ENCODE peak calls at places on chromosomes 5 and 9, in five cellular contexts. One of them, this sample, is unnamed.
A peak's percentile ranks its signal among the peaks of the same experiment; 100 is the strongest.

GRCh38 chr9:131837316-131837715 is 97.4 kb upstream of the RAPGEF1 start:
- DNase-seq in OCI-LY7: no peak
- DNase-seq in astrocyte: no peak
- DNase-seq in upper lobe of right lung: no peak
- DNase-seq in vagina: no peak
- DNase-seq in this sample: no peak

GRCh38 chr9:123327697-123328100 is 28.3 kb upstream of the CRB2 start:
- DNase-seq in OCI-LY7: no peak
- DNase-seq in astrocyte: no peak
- DNase-seq in upper lobe of right lung: peak; percentile 82
- DNase-seq in vagina: no peak
- DNase-seq in this sample: no peak

GRCh38 chr9:13491493-13492424 is 212.3 kb upstream of the MPDZ start:
- DNase-seq in OCI-LY7: no peak
- DNase-seq in astrocyte: no peak
- DNase-seq in upper lobe of right lung: no peak
- DNase-seq in vagina: no peak
- DNase-seq in this sample: no peak

GRCh38 chr5:151591144-151591819 is at the start of gene FAT2:
- DNase-seq in OCI-LY7: no peak
- DNase-seq in astrocyte: no peak
- DNase-seq in upper lobe of right lung: no peak
- DNase-seq in vagina: no peak
- DNase-seq in this sample: no peak

GRCh38 chr9:115213777-115214428 is 95.9 kb upstream of the TNC start:
- DNase-seq in OCI-LY7: no peak
- DNase-seq in astrocyte: peak; percentile 97
- DNase-seq in upper lobe of right lung: no peak
- DNase-seq in vagina: no peak
- DNase-seq in this sample: peak; percentile 48

GRCh38 chr9:24614070-24614469 is 68.4 kb upstream of the IZUMO3 start:
- DNase-seq in OCI-LY7: no peak
- DNase-seq in astrocyte: no peak
- DNase-seq in upper lobe of right lung: no peak
- DNase-seq in vagina: no peak
- DNase-seq in this sample: no peak

GRCh38 chr9:127967151-127967809 is 13.5 kb downstream of the EEIG1 start:
- DNase-seq in OCI-LY7: no peak
- DNase-seq in astrocyte: no peak
- DNase-seq in upper lobe of right lung: no peak
- DNase-seq in vagina: no peak
- DNase-seq in this sample: no peak

GRCh38 chr5:98111686-98112085 is 661.8 kb upstream of the RGMB start:
- DNase-seq in OCI-LY7: no peak
- DNase-seq in astrocyte: no peak
- DNase-seq in upper lobe of right lung: no peak
- DNase-seq in vagina: no peak
- DNase-seq in this sample: no peak

GRCh38 chr9:92934321-92934720 is 13.0 kb upstream of the FGD3 start:
- DNase-seq in OCI-LY7: peak; percentile 33
- DNase-seq in astrocyte: no peak
- DNase-seq in upper lobe of right lung: no peak
- DNase-seq in vagina: no peak
- DNase-seq in this sample: no peak

GRCh38 chr9:117545846-117546245 is 131.0 kb upstream of the ASTN2 start:
- DNase-seq in OCI-LY7: no peak
- DNase-seq in astrocyte: no peak
- DNase-seq in upper lobe of right lung: no peak
- DNase-seq in vagina: no peak
- DNase-seq in this sample: no peak

GRCh38 chr9:99114049-99114440 is 9.1 kb downstream of the TGFBR1 start:
- DNase-seq in OCI-LY7: no peak
- DNase-seq in astrocyte: peak; percentile 46
- DNase-seq in upper lobe of right lung: no peak
- DNase-seq in vagina: no peak
- DNase-seq in this sample: no peak

GRCh38 chr9:99115947-99116543 is 11.1 kb downstream of the TGFBR1 start:
- DNase-seq in OCI-LY7: no peak
- DNase-seq in astrocyte: no peak
- DNase-seq in upper lobe of right lung: no peak
- DNase-seq in vagina: no peak
- DNase-seq in this sample: no peak

GRCh38 chr9:99113418-99114048 is 8.6 kb downstream of the TGFBR1 start:
- DNase-seq in OCI-LY7: no peak
- DNase-seq in astrocyte: no peak
- DNase-seq in upper lobe of right lung: no peak
- DNase-seq in vagina: no peak
- DNase-seq in this sample: no peak

GRCh38 chr9:99112750-99113417 is 8.0 kb downstream of the TGFBR1 start:
- DNase-seq in OCI-LY7: peak; percentile 72
- DNase-seq in astrocyte: no peak
- DNase-seq in upper lobe of right lung: no peak
- DNase-seq in vagina: no peak
- DNase-seq in this sample: no peak

DNA sequence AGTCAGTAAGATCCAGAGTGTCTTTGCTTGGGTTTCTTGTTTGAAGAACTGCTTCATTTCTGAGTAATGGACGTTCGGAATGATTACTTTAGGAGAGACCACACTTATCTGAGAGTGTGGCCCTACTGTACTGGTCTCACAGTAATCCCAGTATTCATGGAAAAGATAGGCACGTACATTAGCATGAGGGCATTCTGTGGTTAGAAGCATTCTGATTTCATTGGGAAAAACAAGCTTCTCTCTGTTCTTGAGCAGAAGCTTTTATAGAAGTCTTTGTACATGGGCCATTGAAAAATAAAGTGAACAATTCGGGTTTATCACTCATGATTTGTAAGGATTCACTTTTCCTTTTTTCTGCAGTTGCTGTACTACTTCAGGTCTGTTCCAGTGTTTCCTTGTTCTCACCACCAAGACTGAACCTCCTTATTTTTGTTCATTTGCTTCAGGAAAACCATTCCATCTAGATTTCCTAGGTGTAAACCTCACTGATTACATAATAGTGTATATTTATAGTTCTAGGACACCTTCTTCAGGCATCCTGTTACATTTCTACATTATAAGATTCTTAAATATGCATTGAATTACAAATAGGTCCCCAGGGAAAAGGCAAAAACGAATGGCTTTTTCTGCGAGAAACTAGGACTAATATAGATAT is 10.1 kb downstream of the TGFBR1 start:
- DNase-seq in OCI-LY7: no peak
- DNase-seq in astrocyte: peak; percentile 36
- DNase-seq in upper lobe of right lung: no peak
- DNase-seq in vagina: no peak
- DNase-seq in this sample: no peak
- H3K4me1 ChIP-seq in OCI-LY7: peaks cover 94% of the 10 kb centered on the region
- H3K4me1 ChIP-seq in astrocyte: no peaks in the 10 kb centered on the region
- H3K4me1 ChIP-seq in upper lobe of right lung: peaks cover 62% of the 10 kb centered on the region
- H3K4me1 ChIP-seq in vagina: peaks cover 78% of the 10 kb centered on the region
- H3K4me1 ChIP-seq in this sample: peaks cover 51% of the 10 kb centered on the region

GRCh38 chr5:72468606-72469005 is 38.6 kb downstream of the ZNF366 start:
- DNase-seq in OCI-LY7: no peak
- DNase-seq in astrocyte: no peak
- DNase-seq in upper lobe of right lung: no peak
- DNase-seq in vagina: no peak
- DNase-seq in this sample: no peak

GRCh38 chr5:72467987-72468386 is 39.2 kb downstream of the ZNF366 start:
- DNase-seq in OCI-LY7: no peak
- DNase-seq in astrocyte: peak; percentile 73
- DNase-seq in upper lobe of right lung: no peak
- DNase-seq in vagina: no peak
- DNase-seq in this sample: no peak

GRCh38 chr5:72465068-72465467 is 42.1 kb downstream of the ZNF366 start:
- DNase-seq in OCI-LY7: no peak
- DNase-seq in astrocyte: no peak
- DNase-seq in upper lobe of right lung: no peak
- DNase-seq in vagina: no peak
- DNase-seq in this sample: no peak

GRCh38 chr5:72465601-72466563 is 41.3 kb downstream of the ZNF366 start:
- DNase-seq in OCI-LY7: no peak
- DNase-seq in astrocyte: peak; percentile 81
- DNase-seq in upper lobe of right lung: no peak
- DNase-seq in vagina: no peak
- DNase-seq in this sample: no peak

DNA sequence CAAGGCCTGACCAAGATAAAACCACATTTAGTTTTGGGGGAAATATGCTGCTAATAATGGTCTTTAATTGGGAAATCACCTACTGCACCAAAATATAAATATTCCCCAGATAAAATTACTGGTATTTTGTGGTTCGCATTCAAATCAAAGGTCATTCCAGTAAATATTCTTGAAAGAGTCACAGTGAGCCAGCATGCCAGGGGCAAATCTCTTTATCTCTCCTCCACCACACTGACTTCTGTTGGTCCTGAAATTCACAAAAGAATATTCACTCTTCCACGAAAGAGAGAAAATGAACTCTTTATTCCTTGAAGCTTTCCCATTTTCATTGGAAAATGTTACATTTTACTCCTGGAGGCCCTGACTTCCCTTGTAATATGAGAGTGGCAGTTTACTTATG is 39.8 kb downstream of the ZNF366 start:
- DNase-seq in OCI-LY7: no peak
- DNase-seq in astrocyte: no peak
- DNase-seq in upper lobe of right lung: no peak
- DNase-seq in vagina: no peak
- DNase-seq in this sample: no peak
- H3K4me1 ChIP-seq in OCI-LY7: no peaks in the 10 kb centered on the region
- H3K4me1 ChIP-seq in astrocyte: peaks cover 23% of the 10 kb centered on the region
- H3K4me1 ChIP-seq in upper lobe of right lung: peaks cover 13% of the 10 kb centered on the region
- H3K4me1 ChIP-seq in vagina: peaks cover 20% of the 10 kb centered on the region
- H3K4me1 ChIP-seq in this sample: no peaks in the 10 kb centered on the region

DNA sequence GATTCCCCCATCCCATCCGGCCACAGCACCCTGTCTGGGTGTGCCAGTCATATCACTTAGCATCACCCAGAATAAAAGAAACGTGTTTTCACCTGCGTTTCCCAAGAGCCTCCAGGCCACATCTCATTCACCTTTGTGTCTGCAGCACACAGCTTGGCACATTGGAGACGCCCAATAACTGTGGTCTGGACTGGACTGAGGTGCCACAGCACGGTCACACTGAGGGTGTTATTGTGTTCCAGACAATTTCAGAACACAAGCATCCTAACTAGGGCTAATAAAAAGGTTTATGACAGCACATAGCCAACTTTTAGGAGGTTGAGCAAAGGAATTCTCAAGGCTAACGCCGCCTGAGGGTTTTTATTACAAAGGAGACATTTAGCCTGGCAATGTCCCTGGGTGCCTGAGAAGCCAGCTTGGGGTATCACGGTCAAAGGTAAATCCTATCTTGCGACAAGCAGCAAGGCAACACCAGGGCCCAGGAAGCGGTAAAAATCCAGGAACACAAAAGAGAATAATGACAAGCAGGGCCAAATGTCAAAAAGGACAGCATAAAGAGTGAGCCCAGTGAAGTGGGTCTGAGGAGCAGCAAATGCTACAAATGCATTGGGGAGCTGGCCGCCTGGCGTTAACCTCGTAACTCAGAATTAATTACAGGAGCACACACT is 3.4 kb downstream of the EPB41L4B start:
- DNase-seq in OCI-LY7: no peak
- DNase-seq in astrocyte: no peak
- DNase-seq in upper lobe of right lung: no peak
- DNase-seq in vagina: no peak
- DNase-seq in this sample: no peak
- H3K4me1 ChIP-seq in OCI-LY7: peaks cover 4% of the 10 kb centered on the region
- H3K4me1 ChIP-seq in astrocyte: peaks cover 8% of the 10 kb centered on the region
- H3K4me1 ChIP-seq in upper lobe of right lung: peaks cover 7% of the 10 kb centered on the region
- H3K4me1 ChIP-seq in vagina: peaks cover 29% of the 10 kb centered on the region
- H3K4me1 ChIP-seq in this sample: no peaks in the 10 kb centered on the region

GRCh38 chr9:134054891-134055811 is 12.7 kb downstream of the BRD3 start:
- DNase-seq in OCI-LY7: no peak
- DNase-seq in astrocyte: no peak
- DNase-seq in upper lobe of right lung: peak; percentile 63
- DNase-seq in vagina: no peak
- DNase-seq in this sample: no peak

GRCh38 chr9:134057311-134057665 is 10.5 kb downstream of the BRD3 start:
- DNase-seq in OCI-LY7: no peak
- DNase-seq in astrocyte: no peak
- DNase-seq in upper lobe of right lung: peak; percentile 63
- DNase-seq in vagina: no peak
- DNase-seq in this sample: no peak

GRCh38 chr9:134053941-134054761 is 13.7 kb downstream of the BRD3 start:
- DNase-seq in OCI-LY7: no peak
- DNase-seq in astrocyte: no peak
- DNase-seq in upper lobe of right lung: no peak
- DNase-seq in vagina: no peak
- DNase-seq in this sample: no peak

GRCh38 chr9:134056483-134057310 is 11.1 kb downstream of the BRD3 start:
- DNase-seq in OCI-LY7: no peak
- DNase-seq in astrocyte: no peak
- DNase-seq in upper lobe of right lung: peak; percentile 66
- DNase-seq in vagina: no peak
- DNase-seq in this sample: no peak

DNA sequence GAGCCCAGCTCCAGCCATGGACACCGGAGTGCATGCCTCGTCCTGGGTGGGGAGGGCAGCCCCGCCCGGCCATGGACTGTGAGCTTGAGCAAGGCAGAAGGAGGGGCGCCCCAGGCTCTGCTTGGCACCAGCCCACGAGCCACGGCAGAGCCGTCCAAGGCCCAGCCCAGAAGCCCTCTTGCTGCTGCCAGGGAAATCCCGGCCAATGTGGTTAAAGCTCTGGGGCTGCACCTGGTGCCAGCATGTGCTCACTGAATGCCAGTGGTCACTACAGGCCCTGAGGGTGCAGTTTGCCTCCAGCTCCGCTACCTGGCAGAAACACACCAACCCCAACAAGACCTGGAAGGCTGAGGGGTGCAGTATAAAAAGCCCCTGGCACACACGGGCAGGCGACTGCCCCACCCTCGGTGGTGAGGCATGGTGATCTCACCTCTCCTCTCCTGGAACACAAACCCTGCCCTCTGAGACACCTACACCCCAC is 11.8 kb downstream of the BRD3 start:
- DNase-seq in OCI-LY7: no peak
- DNase-seq in astrocyte: peak; percentile 73
- DNase-seq in upper lobe of right lung: peak; percentile 92
- DNase-seq in vagina: no peak
- DNase-seq in this sample: peak; percentile 43
- H3K4me1 ChIP-seq in OCI-LY7: peaks cover 14% of the 10 kb centered on the region
- H3K4me1 ChIP-seq in astrocyte: peaks cover 46% of the 10 kb centered on the region
- H3K4me1 ChIP-seq in upper lobe of right lung: peaks cover 51% of the 10 kb centered on the region
- H3K4me1 ChIP-seq in vagina: peaks cover 68% of the 10 kb centered on the region
- H3K4me1 ChIP-seq in this sample: no peaks in the 10 kb centered on the region

GRCh38 chr5:180334751-180335613 is 18.2 kb downstream of the GFPT2 start:
- DNase-seq in OCI-LY7: no peak
- DNase-seq in astrocyte: no peak
- DNase-seq in upper lobe of right lung: no peak
- DNase-seq in vagina: no peak
- DNase-seq in this sample: no peak
- H3K4me1 ChIP-seq in OCI-LY7: no peaks in the 10 kb centered on the region
- H3K4me1 ChIP-seq in astrocyte: peaks cover 37% of the 10 kb centered on the region
- H3K4me1 ChIP-seq in upper lobe of right lung: peaks cover 4% of the 10 kb centered on the region
- H3K4me1 ChIP-seq in vagina: peaks cover 19% of the 10 kb centered on the region
- H3K4me1 ChIP-seq in this sample: no peaks in the 10 kb centered on the region